ENCODE peak calls at places on chromosomes 2 and 18, in five cellular contexts. One of them, this sample, is unnamed.
A peak's percentile ranks its signal among the peaks of the same experiment; 100 is the strongest.

GRCh38 chr2:127661072-127661618 is 14.2 kb downstream of the LIMS2 start:
- DNase-seq in K562: no peak
- DNase-seq in HCT116: no peak
- DNase-seq in GM12878: no peak
- DNase-seq in HepG2: no peak
- DNase-seq in this sample: no peak

GRCh38 chr2:70959271-70959761 is 19.1 kb upstream of the ANKRD53 start:
- DNase-seq in K562: no peak
- DNase-seq in GM12878: no peak
- DNase-seq in HepG2: no peak
- DNase-seq in HCT116: no peak
- DNase-seq in this sample: peak; percentile 38

GRCh38 chr2:230602562-230603230 is 109.9 kb upstream of the CAB39 start:
- DNase-seq in HepG2: no peak
- DNase-seq in GM12878: no peak
- DNase-seq in HCT116: no peak
- DNase-seq in K562: peak; percentile 25
- DNase-seq in this sample: no peak

GRCh38 chr2:68974251-68974650 is at the start of gene GKN1:
- DNase-seq in K562: no peak
- DNase-seq in GM12878: no peak
- DNase-seq in HepG2: no peak
- DNase-seq in HCT116: no peak
- DNase-seq in this sample: no peak

GRCh38 chr2:217666338-217666737 is 336.5 kb downstream of the TNS1 start:
- DNase-seq in GM12878: no peak
- DNase-seq in K562: no peak
- DNase-seq in HCT116: no peak
- DNase-seq in HepG2: no peak
- DNase-seq in this sample: no peak

GRCh38 chr2:172261292-172261691 is 158.6 kb upstream of the DLX2 start:
- DNase-seq in K562: no peak
- DNase-seq in HCT116: no peak
- DNase-seq in HepG2: no peak
- DNase-seq in GM12878: no peak
- DNase-seq in this sample: no peak

GRCh38 chr2:43305537-43305936 is 79.1 kb upstream of the ZFP36L2 start:
- DNase-seq in K562: no peak
- DNase-seq in GM12878: no peak
- DNase-seq in HCT116: no peak
- DNase-seq in HepG2: no peak
- DNase-seq in this sample: no peak

GRCh38 chr18:63376493-63377053 is 9.6 kb upstream of the KDSR start:
- DNase-seq in K562: no peak
- DNase-seq in GM12878: no peak
- DNase-seq in HepG2: no peak
- DNase-seq in HCT116: no peak
- DNase-seq in this sample: no peak

GRCh38 chr2:20559277-20559676 is 91.6 kb downstream of the HS1BP3 start:
- DNase-seq in HepG2: no peak
- DNase-seq in GM12878: no peak
- DNase-seq in HCT116: no peak
- DNase-seq in K562: no peak
- DNase-seq in this sample: no peak

GRCh38 chr2:174606336-174606735 is 8.7 kb upstream of the WIPF1 start:
- DNase-seq in GM12878: no peak
- DNase-seq in HepG2: no peak
- DNase-seq in HCT116: no peak
- DNase-seq in K562: no peak
- DNase-seq in this sample: no peak

GRCh38 chr2:96788393-96789244 is 27.4 kb upstream of the CNNM3 start:
- DNase-seq in GM12878: no peak
- DNase-seq in HepG2: no peak
- DNase-seq in K562: no peak
- DNase-seq in HCT116: no peak
- DNase-seq in this sample: no peak

GRCh38 chr2:162475661-162476060 is 131.7 kb downstream of the GCA start:
- DNase-seq in GM12878: no peak
- DNase-seq in HCT116: no peak
- DNase-seq in HepG2: no peak
- DNase-seq in K562: no peak
- DNase-seq in this sample: no peak

GRCh38 chr18:3631927-3632326 is 182.0 kb downstream of the TGIF1 start:
- DNase-seq in HCT116: no peak
- DNase-seq in GM12878: no peak
- DNase-seq in K562: no peak
- DNase-seq in HepG2: no peak
- DNase-seq in this sample: no peak

GRCh38 chr2:216674376-216674775 is 21.0 kb downstream of the IGFBP5 start:
- DNase-seq in K562: no peak
- DNase-seq in GM12878: no peak
- DNase-seq in HepG2: no peak
- DNase-seq in HCT116: no peak
- DNase-seq in this sample: no peak

GRCh38 chr18:7889515-7889914 is 322.4 kb downstream of the PTPRM start:
- DNase-seq in HCT116: no peak
- DNase-seq in K562: no peak
- DNase-seq in HepG2: no peak
- DNase-seq in GM12878: no peak
- DNase-seq in this sample: no peak

DNA sequence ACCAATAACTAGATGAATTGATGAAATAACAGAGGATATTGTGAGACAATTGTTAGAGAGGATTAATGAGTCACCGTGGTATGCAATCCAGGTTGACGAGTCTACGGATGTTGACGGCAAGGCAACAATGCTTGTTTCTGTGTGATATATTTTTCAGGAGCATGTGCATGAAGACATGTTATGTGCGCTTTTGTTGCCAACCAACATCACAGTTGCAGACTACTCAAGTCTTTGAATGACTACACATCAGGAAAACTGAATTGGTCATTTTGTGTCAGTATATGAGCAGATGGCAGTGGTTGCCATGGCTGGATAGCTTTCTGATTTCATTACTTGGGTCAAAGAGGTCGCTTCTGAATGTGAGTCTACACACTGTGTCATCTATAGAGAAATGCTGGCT is 96.8 kb upstream of the CRACDL start:
- DNase-seq in K562: no peak
- DNase-seq in HepG2: no peak
- DNase-seq in HCT116: peak; percentile 1
- DNase-seq in GM12878: no peak
- DNase-seq in this sample: no peak
- TF ChIP-seq ATF3 in K562: no peak
- TF ChIP-seq ATF3 in HepG2: no peak
- TF ChIP-seq ATF3 in HCT116: no peak
- TF ChIP-seq ATF3 in GM12878: no peak
- TF ChIP-seq ATF3 in this sample: no peak

DNA sequence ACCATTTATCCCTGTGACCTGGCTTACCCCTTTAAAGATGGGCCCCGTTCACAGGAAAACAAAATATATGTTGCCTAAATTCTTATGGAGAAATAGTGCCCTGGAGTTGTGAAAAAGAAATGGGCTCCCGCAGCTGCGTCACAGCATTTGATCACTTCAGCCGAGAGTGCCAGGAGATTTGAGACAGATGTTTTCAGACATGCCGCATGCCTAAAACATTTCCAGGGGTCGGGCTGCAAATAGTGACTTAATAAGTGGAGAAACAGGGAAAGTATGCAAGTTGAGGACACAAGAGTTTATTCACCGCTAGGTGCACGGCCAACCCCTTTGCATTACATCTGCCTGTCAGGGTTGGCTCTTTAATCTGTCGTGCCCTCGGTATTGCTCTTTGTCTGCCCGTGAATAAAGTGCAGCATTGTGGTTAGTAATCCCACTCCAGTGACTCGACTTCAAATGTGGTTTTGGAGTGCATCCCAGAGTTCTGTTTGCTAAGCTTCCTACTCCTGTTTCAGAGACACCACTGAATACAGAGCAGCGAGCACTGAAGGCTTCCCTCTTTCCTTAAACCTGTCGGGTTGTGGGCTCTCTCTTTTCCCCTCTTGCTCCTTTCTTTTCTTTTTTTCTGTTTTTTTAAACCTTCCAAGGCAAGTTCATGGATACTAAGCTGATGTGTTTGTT is 187.5 kb downstream of the LTBP1 start:
- DNase-seq in HCT116: peak; percentile 59
- DNase-seq in HepG2: peak; percentile 67
- DNase-seq in GM12878: no peak
- DNase-seq in K562: peak; percentile 19
- DNase-seq in this sample: no peak
- H3K79me2 ChIP-seq in HCT116: no peaks in the 10 kb centered on the region
- H3K79me2 ChIP-seq in HepG2: no peaks in the 10 kb centered on the region
- H3K79me2 ChIP-seq in GM12878: no peaks in the 10 kb centered on the region
- H3K79me2 ChIP-seq in K562: no peaks in the 10 kb centered on the region
- H3K79me2 ChIP-seq in this sample: no peaks in the 10 kb centered on the region

GRCh38 chr18:41713969-41714700 is 240.9 kb upstream of the PIK3C3 start:
- DNase-seq in K562: no peak
- DNase-seq in GM12878: no peak
- DNase-seq in HCT116: no peak
- DNase-seq in HepG2: no peak
- DNase-seq in this sample: no peak
- TF ChIP-seq ATF3 in K562: no peak
- TF ChIP-seq ATF3 in GM12878: no peak
- TF ChIP-seq ATF3 in HCT116: no peak
- TF ChIP-seq ATF3 in HepG2: no peak
- TF ChIP-seq ATF3 in this sample: no peak

GRCh38 chr18:9594782-9595181 is 19.6 kb downstream of the PPP4R1 start:
- DNase-seq in GM12878: no peak
- DNase-seq in HCT116: no peak
- DNase-seq in HepG2: no peak
- DNase-seq in K562: no peak
- DNase-seq in this sample: no peak
- H3K79me2 ChIP-seq in GM12878: peaks cover 2% of the 10 kb centered on the region
- H3K79me2 ChIP-seq in HCT116: peaks cover 57% of the 10 kb centered on the region
- H3K79me2 ChIP-seq in HepG2: peaks cover 64% of the 10 kb centered on the region
- H3K79me2 ChIP-seq in K562: peaks cover 67% of the 10 kb centered on the region
- H3K79me2 ChIP-seq in this sample: no peaks in the 10 kb centered on the region

GRCh38 chr18:26268454-26268853 is 42.2 kb downstream of the TAF4B start:
- DNase-seq in HCT116: no peak
- DNase-seq in K562: no peak
- DNase-seq in GM12878: no peak
- DNase-seq in HepG2: no peak
- DNase-seq in this sample: no peak
- TF ChIP-seq ATF3 in HCT116: no peak
- TF ChIP-seq ATF3 in K562: no peak
- TF ChIP-seq ATF3 in GM12878: no peak
- TF ChIP-seq ATF3 in HepG2: no peak
- TF ChIP-seq ATF3 in this sample: no peak

This sample was measured in H1.